ENCODE peak calls at places on chromosomes 4 and X, in four cellular contexts. P is IMR-90, M is A549, F is omental fat pad. U is an unnamed sample.

GRCh38 chr4:101346312-101346561 is 1.1 kb downstream of the PPP3CA start:
- DNase-seq in M (no peak), P (no peak), F (no peak), U (no peak)

GRCh38 chrX:97479491-97479890 is 595.8 kb downstream of the RPA4 start:
- DNase-seq in F (no peak), P (no peak), M (no peak), U (no peak)

GRCh38 chr4:156756118-156756517 is 215.5 kb downstream of the PDGFC start:
- DNase-seq in M (no peak), F (no peak), P (peak), U (peak)

GRCh38 chr4:75995727-75996126 is 5.0 kb upstream of the SDAD1 start:
- DNase-seq in F (no peak), M (peak), P (peak), U (peak)

GRCh38 chr4:82704156-82704555 is 94.4 kb downstream of the SCD5 start:
- DNase-seq in M (no peak), F (no peak), P (peak), U (no peak)

GRCh38 chr4:1126506-1126905 is 13.1 kb upstream of the RNF212 start:
- DNase-seq in M (no peak), F (no peak), P (peak), U (peak)

GRCh38 chr4:8738471-8738931 is 133.1 kb downstream of the HMX1 start:
- DNase-seq in P (no peak), F (no peak), M (no peak), U (no peak)

GRCh38 chr4:180589575-180589974 is 1653.6 kb upstream of the TENM3 start:
- DNase-seq in M (no peak), P (no peak), F (no peak), U (no peak)

GRCh38 chrX:124362072-124362471 is 15.7 kb downstream of the SH2D1A start:
- DNase-seq in M (no peak), P (no peak), F (no peak), U (no peak)

GRCh38 chrX:68978211-68978780 is 149.5 kb downstream of the EFNB1 start:
- DNase-seq in M (no peak), F (no peak), P (peak), U (peak)

GRCh38 chrX:118862990-118863389 is 39.4 kb downstream of the ZCCHC12 start:
- DNase-seq in F (no peak), M (no peak), P (no peak), U (no peak)

GRCh38 chr4:183398298-183399129 is 45.9 kb upstream of the CDKN2AIP start:
- DNase-seq in M (peak), F (peak), P (peak), U (peak)

GRCh38 chr4:26803462-26803861 is 57.2 kb upstream of the STIM2 start:
- DNase-seq in P (no peak), F (no peak), M (no peak), U (no peak)

GRCh38 chr4:18630218-18631110 is 608.9 kb upstream of the LCORL start:
- DNase-seq in P (no peak), M (no peak), F (no peak), U (no peak)

GRCh38 chrX:31331045-31331444 is 259.2 kb upstream of the FTHL17 start:
- DNase-seq in F (no peak), M (no peak), P (no peak), U (no peak)

GRCh38 chr4:28225005-28225404 is 1364.4 kb downstream of the STIM2 start:
- DNase-seq in F (no peak), P (peak), M (peak), U (peak)

GRCh38 chr4:109702950-109703663 is at the start of gene CASP6:
- DNase-seq in F (peak), P (peak), M (peak), U (peak)
- TF ChIP-seq CTCF in F (no peak), P (peak), M (peak), U (peak)

GRCh38 chrX:57121162-57121741 is at the start of gene SPIN2B:
- DNase-seq in P (peak), F (peak), M (peak), U (peak)
- TF ChIP-seq CTCF in P (peak), F (no peak), M (no peak), U (no peak)

GRCh38 chrX:55715847-55716246 is 1.7 kb upstream of the RRAGB start:
- DNase-seq in F (no peak), P (no peak), M (no peak), U (no peak)
- TF ChIP-seq CTCF in F (no peak), P (no peak), M (no peak), U (no peak)

GRCh38 chr4:11485926-11486325 is 57.2 kb upstream of the HS3ST1 start:
- DNase-seq in F (no peak), M (no peak), P (no peak), U (no peak)

GRCh38 chr4:11487139-11487538 is 58.4 kb upstream of the HS3ST1 start:
- DNase-seq in P (no peak), M (no peak), F (no peak), U (no peak)

GRCh38 chr4:11487876-11488545 is 59.3 kb upstream of the HS3ST1 start:
- DNase-seq in M (peak), F (no peak), P (no peak), U (peak)

GRCh38 chr4:11488657-11489448 is 60.2 kb upstream of the HS3ST1 start:
- DNase-seq in M (no peak), P (no peak), F (no peak), U (no peak)

DNA sequence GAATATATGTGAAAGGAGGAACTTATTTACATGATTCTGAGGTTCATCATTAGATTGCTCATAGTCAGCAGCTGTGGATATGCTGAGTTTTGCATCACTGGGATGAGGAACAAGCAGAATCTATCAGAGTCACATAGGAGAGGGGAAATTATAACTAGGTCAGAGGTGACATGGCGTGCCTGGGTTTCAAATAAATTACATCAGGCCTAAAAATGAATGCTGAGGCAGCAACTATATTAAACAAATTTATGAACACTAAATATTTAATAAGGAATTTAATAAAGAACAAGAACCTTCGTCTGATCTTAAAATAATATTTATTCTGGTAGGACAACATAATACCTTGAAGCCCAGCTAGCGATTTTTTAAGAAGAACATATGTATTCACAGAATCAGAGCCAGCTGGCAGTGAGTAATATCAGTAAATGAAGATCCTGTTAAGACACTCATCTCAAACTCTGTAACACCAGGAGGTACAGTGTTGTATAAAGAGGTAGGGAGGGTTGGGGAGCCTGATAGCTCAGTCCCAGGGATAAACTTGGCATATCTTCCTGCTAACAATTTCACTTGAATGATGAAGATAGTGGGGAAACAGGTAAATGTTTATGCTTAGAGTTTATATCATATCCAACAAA is 60.9 kb upstream of the HS3ST1 start:
- DNase-seq in M (no peak), P (no peak), F (no peak), U (no peak)
- TF ChIP-seq CTCF in M (no peak), P (no peak), F (no peak), U (no peak)

GRCh38 chr4:23680616-23681518 is 209.0 kb downstream of the PPARGC1A start:
- DNase-seq in M (no peak), F (no peak), P (peak), U (peak)
- TF ChIP-seq CTCF in M (no peak), F (no peak), P (peak), U (no peak)

GRCh38 chr4:38237139-38237538 is 276.9 kb downstream of the PTTG2 start:
- DNase-seq in F (no peak), M (no peak), P (peak), U (peak)
- TF ChIP-seq CTCF in F (no peak), M (no peak), P (no peak), U (no peak)

DNA sequence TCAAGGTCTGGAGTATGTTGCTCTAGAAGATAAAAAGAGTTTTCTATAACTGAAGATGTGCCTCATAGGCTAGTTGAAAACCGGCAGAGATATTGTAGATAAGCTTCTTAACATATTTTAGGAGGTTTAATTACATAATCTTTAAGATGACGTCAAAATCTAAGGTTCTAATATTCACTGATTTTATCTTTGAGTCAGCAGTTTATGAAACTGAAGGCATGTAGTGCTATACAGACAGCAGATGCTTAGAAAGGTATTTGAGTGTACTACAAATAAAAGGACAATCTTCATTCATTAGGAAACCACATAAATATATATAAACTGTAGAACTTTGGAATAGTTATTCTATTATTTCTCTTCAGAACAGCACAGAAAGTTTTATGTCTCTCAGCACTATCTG is 504.8 kb downstream of the IL15 start:
- DNase-seq in M (no peak), F (no peak), P (no peak), U (no peak)
- TF ChIP-seq CTCF in M (no peak), F (no peak), P (no peak), U (no peak)

U was measured in fibroblast of pulmonary artery.